ENCODE peak calls at places on chromosomes 5 and 9, in four cellular contexts. S, Q, Z and O are unnamed samples.
A peak's percentile ranks its signal among the peaks of the same experiment; 100 is the strongest.

GRCh38 chr9:99361827-99362226 is 139.7 kb downstream of the SEC61B start:
- DNase-seq in S (no peak), Q (no peak), Z (peak; percentile 46), O (no peak)

GRCh38 chr9:94918038-94918753 is 191.7 kb downstream of the AOPEP start:
- DNase-seq in S (peak; percentile 32), Z (no peak), Q (no peak), O (peak; percentile 18)

GRCh38 chr5:118806571-118806970 is 181.8 kb downstream of the DTWD2 start:
- DNase-seq in Q (no peak), S (no peak), Z (no peak), O (no peak)

GRCh38 chr9:93670208-93671029 is 94.0 kb downstream of the PHF2 start:
- DNase-seq in Z (peak; percentile 69), Q (peak; percentile 13), S (peak; percentile 77), O (no peak)

GRCh38 chr5:68046445-68046844 is 169.1 kb upstream of the PIK3R1 start:
- DNase-seq in Z (no peak), Q (peak; percentile 98), S (no peak), O (no peak)

GRCh38 chr5:144195443-144195842 is 24.8 kb downstream of the KCTD16 start:
- DNase-seq in S (no peak), Z (no peak), Q (peak; percentile 69), O (no peak)

GRCh38 chr9:16421534-16421933 is 448.9 kb downstream of the BNC2 start:
- DNase-seq in Q (peak; percentile 24), S (no peak), Z (no peak), O (no peak)

GRCh38 chr9:22413884-22414283 is 32.7 kb upstream of the DMRTA1 start:
- DNase-seq in Q (no peak), S (no peak), Z (no peak), O (no peak)

GRCh38 chr5:113804943-113805342 is 291.4 kb downstream of the YTHDC2 start:
- DNase-seq in S (no peak), Z (no peak), Q (no peak), O (no peak)

GRCh38 chr5:112642885-112643284 is 94.8 kb upstream of the APC start:
- DNase-seq in S (no peak), Q (no peak), Z (no peak), O (no peak)

GRCh38 chr5:10567781-10568321 is 4.0 kb downstream of the ANKRD33B start:
- DNase-seq in S (no peak), Q (peak; percentile 75), Z (no peak), O (no peak)

GRCh38 chr9:81473206-81473605 is 216.1 kb downstream of the TLE1 start:
- DNase-seq in Q (no peak), S (no peak), Z (no peak), O (no peak)

GRCh38 chr9:81682797-81683196 is 6.5 kb downstream of the TLE1 start:
- DNase-seq in Q (no peak), Z (no peak), S (no peak), O (no peak)

GRCh38 chr9:120696551-120697230 is 17.6 kb downstream of the MEGF9 start:
- DNase-seq in S (no peak), Z (no peak), Q (peak; percentile 38), O (no peak)

GRCh38 chr9:6845881-6846280 is 88.1 kb downstream of the KDM4C start:
- DNase-seq in Q (peak; percentile 27), S (no peak), Z (no peak), O (no peak)

GRCh38 chr5:82384025-82384750 is 106.0 kb upstream of the RPS23 start:
- DNase-seq in S (no peak), Q (no peak), Z (no peak), O (no peak)

GRCh38 chr9:93304574-93305496 is 120.9 kb downstream of the WNK2 start:
- DNase-seq in Z (no peak), S (peak; percentile 77), Q (peak; percentile 41), O (no peak)

GRCh38 chr9:75083188-75083976 is 4.6 kb downstream of the NMRK1 start:
- DNase-seq in Q (no peak), S (no peak), Z (peak; percentile 75), O (no peak)

GRCh38 chr5:125582358-125582757 is 835.9 kb upstream of the ZNF608 start:
- DNase-seq in Q (no peak), S (no peak), Z (no peak), O (no peak)

GRCh38 chr9:114001794-114002261 is 76.3 kb downstream of the AMBP start:
- DNase-seq in S (peak; percentile 56), Z (no peak), Q (no peak), O (no peak)

GRCh38 chr9:114694719-114695269 is 12.8 kb upstream of the TEX48 start:
- DNase-seq in Q (peak; percentile 26), S (no peak), Z (no peak), O (peak; percentile 64)

GRCh38 chr5:72159501-72159911 is 52.2 kb downstream of the MAP1B start:
- DNase-seq in Q (peak; percentile 73), S (no peak), Z (no peak), O (no peak)

GRCh38 chr9:27482709-27483108 is 41.4 kb upstream of the IFNK start:
- DNase-seq in Z (no peak), S (no peak), Q (no peak), O (no peak)

GRCh38 chr9:16809912-16810610 is 60.4 kb downstream of the BNC2 start:
- DNase-seq in S (no peak), Z (no peak), Q (no peak), O (no peak)

GRCh38 chr9:35729101-35729500 is 2.9 kb downstream of the TLN1 start:
- DNase-seq in Q (peak; percentile 18), S (no peak), Z (no peak), O (no peak)

GRCh38 chr9:35727676-35728040 is 4.3 kb downstream of the TLN1 start:
- DNase-seq in Z (no peak), Q (no peak), S (no peak), O (no peak)

GRCh38 chr9:35725362-35725761 is 6.6 kb downstream of the TLN1 start:
- DNase-seq in S (no peak), Z (no peak), Q (no peak), O (no peak)

GRCh38 chr9:35728041-35728971 is 3.7 kb downstream of the TLN1 start:
- DNase-seq in Q (peak; percentile 90), Z (peak; percentile 85), S (no peak), O (peak; percentile 77)

GRCh38 chr9:35726876-35727438 is 5.0 kb downstream of the TLN1 start:
- DNase-seq in Z (no peak), S (no peak), Q (peak; percentile 51), O (peak; percentile 56)
- TF ChIP-seq CTCF in Z (no peak), S (no peak), Q (peak; percentile 36), O (peak; percentile 65)

GRCh38 chr5:88674262-88675158 is 208.5 kb downstream of the MEF2C start:
- DNase-seq in S (no peak), Z (peak; percentile 76), Q (no peak), O (peak; percentile 80)

GRCh38 chr5:88669314-88669713 is 213.7 kb downstream of the MEF2C start:
- DNase-seq in S (no peak), Z (no peak), Q (no peak), O (no peak)

GRCh38 chr5:88671808-88672499 is 211.0 kb downstream of the MEF2C start:
- DNase-seq in Q (no peak), S (no peak), Z (no peak), O (no peak)

GRCh38 chr5:88672644-88673493 is 210.1 kb downstream of the MEF2C start:
- DNase-seq in S (no peak), Q (no peak), Z (no peak), O (no peak)

GRCh38 chr5:88671408-88671807 is 211.6 kb downstream of the MEF2C start:
- DNase-seq in S (no peak), Z (no peak), Q (no peak), O (no peak)
- H3K27me3 ChIP-seq in S (peaks cover 100% of the 10 kb centered on the region), Z (peaks cover 93% of the 10 kb centered on the region), Q (peaks cover 75% of the 10 kb centered on the region), O (no peaks in the 10 kb centered on the region)

GRCh38 chr9:135822383-135822755 is 85.0 kb downstream of the CAMSAP1 start:
- DNase-seq in S (no peak), Z (no peak), Q (no peak), O (no peak)

GRCh38 chr9:135821116-135821515 is 86.2 kb downstream of the CAMSAP1 start:
- DNase-seq in Z (no peak), Q (no peak), S (no peak), O (no peak)

GRCh38 chr9:135819905-135820304 is 87.4 kb downstream of the CAMSAP1 start:
- DNase-seq in S (peak; percentile 35), Z (no peak), Q (no peak), O (no peak)

GRCh38 chr9:135821733-135822382 is 85.5 kb downstream of the CAMSAP1 start:
- DNase-seq in Z (no peak), Q (no peak), S (no peak), O (no peak)

DNA sequence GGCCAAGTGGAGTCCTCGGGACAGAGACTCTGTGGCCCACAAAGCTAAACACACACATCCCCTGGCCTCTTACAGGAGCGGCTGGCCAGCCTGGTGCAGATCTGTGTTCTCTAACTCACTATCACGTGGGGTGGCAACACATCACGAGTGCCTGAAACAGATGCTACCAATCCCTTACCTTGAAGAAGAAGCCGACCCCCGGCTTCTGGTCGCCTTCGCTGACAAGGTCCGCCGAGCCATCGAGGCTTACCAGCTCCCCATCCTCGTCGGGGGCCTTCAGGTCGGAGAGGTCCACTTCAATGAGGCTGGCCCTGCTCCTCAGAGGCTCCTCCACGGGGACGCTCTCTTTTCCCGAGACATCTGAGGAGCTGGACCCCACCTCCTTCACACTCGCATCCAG is 86.7 kb downstream of the CAMSAP1 start:
- DNase-seq in Q (no peak), Z (peak; percentile 68), S (no peak), O (no peak)
- H3K36me3 ChIP-seq in Q (peaks cover 67% of the 10 kb centered on the region), Z (peaks cover 93% of the 10 kb centered on the region), S (peaks cover 90% of the 10 kb centered on the region), O (peaks cover 20% of the 10 kb centered on the region)

GRCh38 chr5:168874713-168875380 is 295.7 kb upstream of the PANK3 start:
- DNase-seq in S (no peak), Q (peak; percentile 5), Z (no peak), O (no peak)
- TF ChIP-seq CTCF in S (no peak), Q (peak; percentile 35), Z (no peak), O (peak; percentile 13)

DNA sequence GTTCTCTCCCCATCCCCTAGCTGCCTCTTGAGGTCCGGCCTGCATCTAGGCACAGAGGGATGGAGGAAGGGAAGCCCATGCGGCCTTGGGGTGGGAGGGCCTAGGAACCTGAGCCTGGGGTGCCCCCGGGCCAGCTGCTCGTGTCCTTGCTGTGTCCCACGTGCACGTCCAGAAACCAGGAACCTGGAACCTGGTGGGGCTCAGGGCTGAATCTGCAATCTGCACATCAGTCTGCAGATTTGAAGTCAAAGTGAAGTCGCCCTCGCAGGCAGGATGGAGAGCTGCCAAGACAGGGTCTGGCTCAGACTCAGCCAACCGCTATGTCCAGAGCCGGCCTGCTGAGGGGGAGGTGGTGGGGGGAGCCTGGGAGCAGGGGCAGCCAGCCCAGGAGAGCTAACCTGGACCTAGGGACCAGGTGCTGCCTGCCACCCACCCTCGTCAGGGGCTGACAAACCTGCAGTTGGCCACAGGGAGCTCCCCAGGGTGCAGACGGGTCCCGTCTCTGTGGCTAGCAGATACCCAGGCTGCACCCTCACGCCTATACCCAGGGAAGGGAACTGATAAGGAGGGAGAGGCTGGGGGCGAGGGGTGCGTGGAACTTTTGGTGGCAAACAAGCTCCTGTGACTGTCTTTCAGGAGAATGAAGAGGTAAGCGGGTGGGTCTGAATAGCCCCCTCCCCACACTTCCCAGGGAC is 103.5 kb upstream of the SIMC1 start:
- DNase-seq in S (no peak), Q (no peak), Z (no peak), O (no peak)
- H3K27me3 ChIP-seq in S (peaks cover 38% of the 10 kb centered on the region), Q (peaks cover 27% of the 10 kb centered on the region), Z (peaks cover 6% of the 10 kb centered on the region), O (no peaks in the 10 kb centered on the region)

DNA sequence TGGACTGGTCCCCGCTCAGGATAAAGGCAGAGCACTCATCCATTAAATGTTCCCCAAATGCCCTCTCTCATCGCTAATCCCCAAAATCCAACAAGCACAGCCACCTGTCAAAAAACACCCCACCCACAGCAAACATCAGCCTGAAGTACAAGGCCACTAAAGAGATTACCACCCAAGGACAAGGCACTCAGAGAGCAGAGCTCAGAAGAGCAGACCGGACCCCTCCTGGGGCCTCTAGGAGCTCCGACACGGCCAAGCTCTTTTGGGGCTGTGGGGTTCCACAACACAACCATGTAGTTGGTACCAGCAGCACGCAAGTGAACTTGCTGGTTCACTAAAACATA is 9.8 kb downstream of the VDAC1 start:
- DNase-seq in S (no peak), Q (no peak), Z (no peak), O (no peak)
- H3K36me3 ChIP-seq in S (peaks cover 24% of the 10 kb centered on the region), Q (peaks cover 17% of the 10 kb centered on the region), Z (peaks cover 21% of the 10 kb centered on the region), O (peaks cover 16% of the 10 kb centered on the region)